ENCODE peak calls at places on chromosome 2, in ten cellular contexts. M, Z, Q, U, L, B, E, T, G and R are unnamed samples.

GRCh38 chr2:27442981-27443323 is 771 bp downstream of the KRTCAP3 start:
- DNase-seq in M (no peak), Z (no peak), Q (no peak), U (no peak), L (no peak), B (no peak), E (no peak), T (no peak), G (no peak), R (no peak)

GRCh38 chr2:222797871-222798270 is 63.0 kb upstream of the ACSL3 start:
- DNase-seq in M (no peak), Z (no peak), Q (no peak), U (no peak), L (no peak), B (no peak), E (no peak), T (no peak), G (no peak), R (no peak)

GRCh38 chr2:231489990-231490389 is 25.7 kb upstream of the NCL start:
- DNase-seq in M (no peak), Z (no peak), Q (no peak), U (no peak), L (no peak), B (no peak), E (no peak), T (no peak), G (no peak), R (no peak)

GRCh38 chr2:58055027-58055786 is 8.6 kb downstream of the VRK2 start:
- DNase-seq in M (no peak), Z (no peak), Q (no peak), U (no peak), L (no peak), B (no peak), E (no peak), T (no peak), G (no peak), R (no peak)

GRCh38 chr2:133377021-133377481 is 191.2 kb downstream of the NCKAP5 start:
- DNase-seq in M (peak), Z (no peak), Q (no peak), U (peak), L (no peak), B (no peak), E (peak), T (no peak), G (no peak), R (peak)

GRCh38 chr2:98387478-98387877 is 41.2 kb downstream of the CNGA3 start:
- DNase-seq in M (no peak), Z (peak), Q (no peak), U (no peak), L (no peak), B (no peak), E (no peak), T (no peak), G (no peak), R (no peak)

GRCh38 chr2:240759454-240759853 is 60.6 kb downstream of the KIF1A start:
- DNase-seq in M (no peak), Z (no peak), Q (no peak), U (no peak), L (no peak), B (no peak), E (peak), T (no peak), G (no peak), R (no peak)

GRCh38 chr2:233163486-233164103 is 87.9 kb upstream of the ATG16L1 start:
- DNase-seq in M (peak), Z (no peak), Q (no peak), U (no peak), L (no peak), B (no peak), E (no peak), T (no peak), G (no peak), R (no peak)

GRCh38 chr2:173822889-173823485 is 142.2 kb downstream of the SP3 start:
- DNase-seq in M (no peak), Z (no peak), Q (no peak), U (no peak), L (no peak), B (no peak), E (no peak), T (no peak), G (no peak), R (no peak)

GRCh38 chr2:128252501-128252900 is 66.2 kb downstream of the HS6ST1 start:
- DNase-seq in M (no peak), Z (peak), Q (no peak), U (no peak), L (no peak), B (no peak), E (no peak), T (no peak), G (no peak), R (no peak)